ENCODE peak calls at places on chromosomes 1 and 21, in seven cellular contexts. A, Z, Q, T, G, I and E are unnamed samples.
A peak's percentile ranks its signal among the peaks of the same experiment; 100 is the strongest.

GRCh38 chr21:31479714-31480113 is 135.7 kb upstream of the TIAM1 start:
- DNase-seq in Z (no peak), I (no peak), Q (no peak), T (no peak), G (no peak), A (no peak), E (no peak)

GRCh38 chr1:29304025-29304684 is 67.8 kb downstream of the PTPRU start:
- DNase-seq in Q (no peak), I (no peak), T (no peak), G (no peak), A (no peak), Z (no peak), E (no peak)

GRCh38 chr1:228149341-228150020 is at the start of gene GJC2:
- DNase-seq in G (no peak), T (no peak), Z (no peak), I (peak; percentile 90), Q (peak; percentile 43), A (no peak), E (no peak)

GRCh38 chr1:178539291-178539690 is 26.4 kb downstream of the TEX35 start:
- DNase-seq in Z (no peak), I (peak; percentile 56), G (no peak), Q (no peak), T (no peak), A (no peak), E (no peak)

GRCh38 chr1:20733361-20733975 is 965 bp upstream of the SH2D5 start:
- DNase-seq in A (no peak), G (no peak), Q (no peak), I (no peak), T (no peak), Z (no peak), E (no peak)

GRCh38 chr1:26318338-26319064 is 743 bp downstream of the CD52 start:
- DNase-seq in G (no peak), T (no peak), Q (no peak), I (peak; percentile 74), Z (no peak), A (no peak), E (no peak)

GRCh38 chr21:33232640-33233039 is 2.9 kb downstream of the IFNAR2 start:
- DNase-seq in Z (no peak), Q (no peak), T (no peak), I (no peak), G (peak; percentile 61), A (no peak), E (no peak)

GRCh38 chr21:35686156-35686555 is 374.2 kb downstream of the SETD4 start:
- DNase-seq in I (no peak), Q (no peak), A (no peak), Z (no peak), T (no peak), G (no peak), E (no peak)

GRCh38 chr21:41086551-41086950 is 81.4 kb upstream of the BACE2 start:
- DNase-seq in G (no peak), T (no peak), Q (no peak), A (no peak), Z (no peak), I (no peak), E (no peak)

GRCh38 chr1:13799502-13800283 is 99.7 kb downstream of the PRDM2 start:
- DNase-seq in Z (no peak), G (no peak), T (no peak), Q (no peak), A (no peak), I (no peak), E (no peak)

GRCh38 chr21:35222021-35222420 is 172.9 kb upstream of the RUNX1 start:
- DNase-seq in T (no peak), I (no peak), G (no peak), A (no peak), Z (no peak), Q (no peak), E (no peak)

GRCh38 chr1:201348211-201348566 is 29.3 kb downstream of the TNNT2 start:
- DNase-seq in G (peak; percentile 17), A (peak; percentile 45), T (no peak), I (no peak), Z (peak; percentile 46), Q (peak; percentile 69), E (no peak)

GRCh38 chr1:243758647-243759046 is 91.4 kb downstream of the AKT3 start:
- DNase-seq in I (no peak), Q (no peak), T (no peak), G (no peak), A (no peak), Z (no peak), E (no peak)

GRCh38 chr1:147640553-147641165 is 29.7 kb downstream of the ACP6 start:
- DNase-seq in T (no peak), Q (peak; percentile 88), A (peak; percentile 72), Z (peak; percentile 72), G (peak; percentile 60), I (no peak), E (peak; percentile 42)

GRCh38 chr1:66464802-66465201 is 69.2 kb upstream of the SGIP1 start:
- DNase-seq in A (peak; percentile 99), Z (no peak), G (peak; percentile 60), T (no peak), I (no peak), Q (peak; percentile 17), E (peak; percentile 69)

GRCh38 chr1:22288593-22289241 is 145.8 kb upstream of the WNT4 start:
- DNase-seq in T (no peak), I (no peak), Z (no peak), G (no peak), A (no peak), Q (no peak), E (no peak)

GRCh38 chr1:203309115-203309429 is 3.8 kb downstream of the BTG2 start:
- DNase-seq in G (no peak), T (no peak), Z (no peak), A (no peak), I (no peak), Q (no peak), E (no peak)

GRCh38 chr1:159879977-159880376 is 17.5 kb upstream of the VSIG8 start:
- DNase-seq in G (no peak), T (no peak), Z (no peak), A (peak; percentile 66), I (no peak), Q (no peak), E (no peak)

GRCh38 chr21:44513389-44514217 is 26.4 kb downstream of the KRTAP10-1 start:
- DNase-seq in G (no peak), I (no peak), A (no peak), T (no peak), Z (no peak), Q (no peak), E (no peak)

GRCh38 chr1:117683571-117684285 is 77.9 kb downstream of the TENT5C start:
- DNase-seq in T (no peak), Z (no peak), A (no peak), I (no peak), G (no peak), Q (no peak), E (no peak)

GRCh38 chr1:247905899-247906503 is 10.6 kb downstream of the OR2W3 start:
- DNase-seq in Z (no peak), T (no peak), I (no peak), G (no peak), Q (no peak), A (no peak), E (no peak)

DNA sequence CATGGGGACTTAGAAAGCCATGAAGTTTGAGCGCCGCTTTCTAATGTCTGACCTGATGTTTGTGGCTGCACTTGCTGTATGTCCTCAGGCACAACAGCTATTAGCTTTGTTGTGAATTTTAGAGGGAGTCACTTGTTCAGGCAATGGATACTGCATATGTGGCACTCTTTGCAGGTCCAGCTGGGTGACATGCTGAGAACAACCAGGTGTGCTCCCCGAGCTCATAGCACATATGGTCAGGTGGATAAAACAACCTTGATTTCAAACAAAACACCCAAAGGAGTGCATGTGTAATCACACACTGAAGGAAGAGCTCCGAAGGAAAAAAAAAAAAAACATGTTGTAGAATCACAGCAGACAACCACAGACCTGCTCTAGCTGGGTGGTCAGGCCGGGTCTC is 178.6 kb downstream of the BACH1 start:
- DNase-seq in I (no peak), Q (no peak), Z (no peak), T (no peak), A (no peak), G (no peak), E (no peak)
- TF ChIP-seq CTCF in I (no peak), Q (no peak), Z (no peak), T (no peak), A (no peak), G (no peak), E (no peak)

DNA sequence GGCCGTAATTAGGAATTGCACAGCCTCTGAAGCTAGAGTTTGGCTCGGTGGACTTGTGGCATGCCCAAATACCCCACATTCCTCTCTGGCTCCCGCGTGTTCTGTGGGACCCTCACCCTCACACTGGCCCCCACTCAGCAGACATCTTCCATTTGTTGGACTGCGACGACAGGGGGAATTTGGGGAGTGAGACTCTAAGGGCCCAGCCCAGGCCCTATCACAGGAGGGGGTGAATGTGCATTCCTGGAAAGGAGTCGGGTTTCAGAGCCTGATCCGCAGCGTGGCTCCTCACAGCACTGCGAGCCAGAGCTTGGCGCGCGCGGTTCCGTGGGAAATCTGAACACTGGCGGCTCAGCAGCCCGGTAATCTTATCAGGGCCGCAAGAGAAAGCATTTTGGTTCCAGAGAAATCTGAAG is 5.2 kb downstream of the RCSD1 start:
- DNase-seq in A (peak; percentile 58), Q (peak; percentile 21), T (no peak), G (no peak), Z (no peak), I (no peak), E (no peak)
- H3K36me3 ChIP-seq in A (no peaks in the 10 kb centered on the region), Q (no peaks in the 10 kb centered on the region), T (no peaks in the 10 kb centered on the region), G (no peaks in the 10 kb centered on the region), Z (no peaks in the 10 kb centered on the region), I (no peaks in the 10 kb centered on the region), E (no peaks in the 10 kb centered on the region)

GRCh38 chr1:204478166-204478899 is 16.3 kb downstream of the PIK3C2B start:
- DNase-seq in A (no peak), Z (no peak), T (no peak), G (peak; percentile 36), Q (no peak), I (no peak), E (no peak)

GRCh38 chr1:204483791-204484190 is 10.8 kb downstream of the PIK3C2B start:
- DNase-seq in A (no peak), Q (no peak), G (no peak), T (no peak), I (no peak), Z (no peak), E (no peak)

GRCh38 chr1:204479387-204480136 is 15.0 kb downstream of the PIK3C2B start:
- DNase-seq in A (no peak), I (no peak), G (no peak), Q (no peak), T (no peak), Z (peak; percentile 86), E (no peak)

GRCh38 chr1:204478921-204479320 is 15.7 kb downstream of the PIK3C2B start:
- DNase-seq in I (no peak), Q (no peak), Z (no peak), G (peak; percentile 50), A (no peak), T (no peak), E (no peak)

GRCh38 chr1:204480515-204480914 is 14.1 kb downstream of the PIK3C2B start:
- DNase-seq in A (no peak), G (no peak), Q (no peak), Z (no peak), I (no peak), T (no peak), E (no peak)
- TF ChIP-seq CTCF in A (no peak), G (no peak), Q (no peak), Z (no peak), I (no peak), T (peak; percentile 20), E (no peak)

DNA sequence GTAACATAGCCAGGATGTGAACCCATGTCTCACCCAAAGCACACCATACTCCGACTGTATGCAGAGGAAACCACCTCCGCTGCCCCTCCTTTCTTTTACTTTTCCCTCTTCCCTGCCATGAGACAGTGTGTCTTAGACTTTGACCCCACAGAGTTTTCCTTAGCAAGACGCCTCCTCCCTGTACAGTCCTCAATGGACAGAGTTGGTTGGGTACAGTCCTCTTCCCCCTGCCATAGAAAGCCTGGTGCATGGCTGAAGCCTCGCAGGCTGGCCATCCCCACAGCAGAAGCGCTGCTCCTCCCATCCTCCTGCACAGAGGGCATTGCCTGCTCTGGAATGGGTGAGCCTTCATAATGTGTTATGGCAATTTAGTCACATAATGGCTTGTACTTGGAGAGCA is 127.9 kb downstream of the PLPP3 start:
- DNase-seq in Q (peak; percentile 81), G (no peak), I (no peak), T (no peak), A (no peak), Z (peak; percentile 85), E (no peak)
- H3K36me3 ChIP-seq in Q (no peaks in the 10 kb centered on the region), G (no peaks in the 10 kb centered on the region), I (no peaks in the 10 kb centered on the region), T (no peaks in the 10 kb centered on the region), A (no peaks in the 10 kb centered on the region), Z (no peaks in the 10 kb centered on the region), E (no peaks in the 10 kb centered on the region)